ENCODE peak calls at places on chromosomes 5 and 9, in nine cellular contexts. A is HCT116, K is neural progenitor cell, R is PC-3, U is OCI-LY7, D is GM23248, O is GM23338, V is SK-N-SH, W is hepatocyte. C is an unnamed sample.

GRCh38 chr9:91060520-91061343 is 259.1 kb downstream of the SYK start:
- DNase-seq in D (peak; percentile 97), A (no peak), U (no peak), R (peak; percentile 94), K (no peak), O (no peak), W (peak; percentile 71), V (no peak), C (no peak)

GRCh38 chr5:141245250-141245717 is at the start of gene PCDHB15:
- DNase-seq in W (no peak), V (peak; percentile 30), D (peak; percentile 30), K (peak; percentile 75), O (peak; percentile 92), R (no peak), U (no peak), A (no peak), C (no peak)

GRCh38 chr5:16600397-16600796 is 16.4 kb downstream of the RETREG1 start:
- DNase-seq in R (no peak), O (no peak), U (no peak), D (peak; percentile 14), W (peak; percentile 19), V (peak; percentile 75), K (no peak), A (no peak), C (no peak)

GRCh38 chr5:129177451-129177850 is 82.9 kb downstream of the ISOC1 start:
- DNase-seq in O (no peak), U (no peak), D (no peak), K (no peak), A (no peak), V (no peak), R (no peak), W (no peak), C (no peak)

GRCh38 chr5:2748180-2748840 is 3.2 kb downstream of the IRX2 start:
- DNase-seq in W (no peak), A (no peak), R (no peak), O (peak; percentile 19), V (no peak), K (no peak), D (peak; percentile 58), U (no peak), C (no peak)

GRCh38 chr9:20624201-20625002 is 2.1 kb upstream of the MLLT3 start:
- DNase-seq in U (peak; percentile 75), R (peak; percentile 81), V (peak; percentile 45), W (peak; percentile 84), D (peak; percentile 83), A (peak; percentile 64), K (peak; percentile 85), O (peak; percentile 88), C (peak; percentile 69)

GRCh38 chr5:124755565-124755964 is 9.1 kb upstream of the ZNF608 start:
- DNase-seq in K (no peak), A (no peak), R (no peak), W (no peak), V (peak; percentile 73), U (peak; percentile 29), O (no peak), D (peak; percentile 15), C (no peak)

GRCh38 chr9:137296214-137297059 is 5.6 kb downstream of the NRARP start:
- DNase-seq in W (no peak), A (no peak), R (no peak), V (peak; percentile 66), O (no peak), U (no peak), K (no peak), D (no peak), C (no peak)

GRCh38 chr9:16039988-16040761 is 487.3 kb downstream of the CCDC171 start:
- DNase-seq in U (no peak), V (peak; percentile 25), K (peak; percentile 89), D (no peak), O (peak; percentile 21), A (no peak), R (peak; percentile 70), W (peak; percentile 39), C (no peak)

GRCh38 chr5:154788212-154788611 is 33.0 kb downstream of the LARP1 start:
- DNase-seq in A (no peak), K (no peak), O (no peak), U (no peak), D (no peak), W (no peak), R (no peak), V (no peak), C (no peak)

GRCh38 chr5:125416055-125416454 is 669.6 kb upstream of the ZNF608 start:
- DNase-seq in V (no peak), O (no peak), D (no peak), U (no peak), W (no peak), K (no peak), A (no peak), R (no peak), C (no peak)

GRCh38 chr5:23412011-23412410 is 95.4 kb upstream of the PRDM9 start:
- DNase-seq in V (no peak), D (no peak), O (no peak), W (no peak), A (no peak), K (no peak), U (no peak), R (peak; percentile 90), C (no peak)

GRCh38 chr5:137320056-137321045 is 178.8 kb downstream of the SPOCK1 start:
- DNase-seq in V (peak; percentile 68), D (peak; percentile 69), W (peak; percentile 71), K (peak; percentile 64), A (peak; percentile 21), U (peak; percentile 46), O (peak; percentile 80), R (peak; percentile 69), C (peak; percentile 37)

GRCh38 chr5:55429707-55430253 is 105.0 kb downstream of the PLPP1 start:
- DNase-seq in W (peak; percentile 32), R (no peak), U (no peak), K (no peak), D (no peak), O (no peak), A (no peak), V (peak; percentile 35), C (no peak)
- TF ChIP-seq EZH2phosphoT487 in W (no peak), R (no peak), U (no peak), K (no peak), D (no peak), O (no peak), A (no peak), V (no peak), C (no peak)

GRCh38 chr9:134329886-134330285 is 3.6 kb downstream of the RXRA start:
- DNase-seq in A (no peak), R (no peak), W (no peak), U (no peak), D (peak; percentile 52), V (no peak), O (no peak), K (no peak), C (no peak)

GRCh38 chr9:134332841-134333233 is 6.6 kb downstream of the RXRA start:
- DNase-seq in A (no peak), O (no peak), V (no peak), D (no peak), U (no peak), K (no peak), R (no peak), W (no peak), C (no peak)

GRCh38 chr9:134330590-134330989 is 4.3 kb downstream of the RXRA start:
- DNase-seq in V (no peak), A (no peak), K (no peak), R (no peak), D (no peak), U (no peak), O (no peak), W (no peak), C (no peak)

GRCh38 chr9:134332266-134332665 is 6.0 kb downstream of the RXRA start:
- DNase-seq in D (no peak), W (no peak), R (no peak), O (no peak), U (no peak), A (no peak), V (no peak), K (no peak), C (no peak)

GRCh38 chr9:134331186-134332025 is 5.2 kb downstream of the RXRA start:
- DNase-seq in D (no peak), W (no peak), O (no peak), R (no peak), U (no peak), K (no peak), V (no peak), A (no peak), C (no peak)
- H3K27ac ChIP-seq in D (no peak overlapping the region), W (no peak overlapping the region), O (no peak overlapping the region), R (no peak overlapping the region), U (no peak overlapping the region), K (no peak overlapping the region), V (no peak overlapping the region), A (no peak overlapping the region), C (no peak overlapping the region)

DNA sequence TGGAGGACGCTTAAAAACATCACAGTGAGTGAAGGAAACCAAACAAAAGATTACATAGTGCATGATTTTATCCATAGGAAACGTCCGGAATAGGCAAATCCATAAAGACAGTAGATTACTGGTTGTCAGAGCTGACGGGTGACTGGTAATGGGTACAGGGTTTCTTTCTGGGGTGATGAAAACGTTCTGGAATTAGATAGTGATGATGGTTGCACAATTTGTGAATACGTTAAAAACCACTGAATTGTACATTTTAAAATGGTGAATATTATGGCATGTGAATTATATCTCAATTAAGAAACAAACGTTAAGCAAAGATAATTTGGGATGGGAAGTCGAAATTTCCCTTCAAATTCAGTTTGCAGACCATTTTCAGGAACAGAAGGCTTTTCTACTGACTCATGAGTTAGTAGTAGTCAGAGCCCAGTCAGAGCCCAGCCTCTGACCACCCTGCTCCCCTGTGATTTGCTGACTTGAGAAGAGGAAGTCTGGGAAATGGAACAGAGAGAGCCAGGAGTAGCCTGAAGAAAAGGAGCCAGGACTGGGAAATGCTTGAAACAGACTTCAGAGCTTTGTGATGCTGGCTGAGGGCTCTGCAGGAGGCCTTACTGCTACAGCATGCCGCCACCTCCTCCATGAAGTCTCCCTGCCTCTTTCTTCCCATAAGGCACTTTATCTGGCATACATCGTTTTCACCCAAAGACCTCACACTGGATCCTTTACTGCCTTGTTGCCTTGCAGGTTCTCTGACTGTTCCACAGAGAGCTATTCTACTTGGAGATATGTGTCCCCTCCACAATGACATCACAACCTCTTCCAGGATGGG is 46.4 kb upstream of the CTNNA1 start:
- DNase-seq in K (no peak), R (peak; percentile 52), W (peak; percentile 42), A (no peak), V (no peak), D (peak; percentile 92), O (no peak), U (no peak), C (no peak)
- TF ChIP-seq EZH2phosphoT487 in K (no peak), R (no peak), W (no peak), A (no peak), V (no peak), D (no peak), O (no peak), U (no peak), C (no peak)

DNA sequence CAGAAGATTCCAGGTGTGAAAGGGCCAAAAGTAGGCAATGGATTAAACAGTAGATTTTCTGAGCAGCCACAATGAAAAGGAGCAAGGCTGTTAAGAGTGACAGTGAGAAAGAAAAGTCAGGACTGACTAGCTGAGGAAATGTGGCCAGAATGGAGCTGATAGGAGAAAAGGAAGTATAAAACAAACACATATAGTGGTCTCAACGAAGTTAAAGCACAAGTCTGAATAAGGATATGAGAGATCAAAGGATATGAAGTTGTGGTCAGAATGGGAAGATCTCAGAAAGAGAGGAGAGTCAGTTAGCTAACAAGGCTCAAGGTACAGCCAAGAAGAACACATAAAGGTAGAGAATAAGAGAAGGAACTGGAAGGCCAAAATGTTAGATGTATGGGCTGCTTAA is 39.9 kb downstream of the FNIP1 start:
- DNase-seq in V (no peak), R (no peak), K (no peak), D (no peak), O (no peak), A (no peak), U (no peak), W (no peak), C (no peak)
- H3K27ac ChIP-seq in V (no peak overlapping the region), R (no peak overlapping the region), K (no peak overlapping the region), D (no peak overlapping the region), O (no peak overlapping the region), A (no peak overlapping the region), U (no peak overlapping the region), W (no peak overlapping the region), C (no peak overlapping the region)